ENCODE peak calls at places on chromosomes 12 and 14, in nine cellular contexts. P is NCI-H510A treated with DMSO at 0.1 percent for 48 hours, I is amniotic stem cell, S is OCI-M1, W is germinal center, H is WTC11, L is Daoy, Q is NCI-H69, T is NCI-H1092. Z is an unnamed sample.

GRCh38 chr12:52023182-52023975 is 16.6 kb downstream of the TAMALIN start:
- DNase-seq in P (peak), I (peak), S (peak), W (peak), H (peak), L (peak), Q (peak), T (peak), Z (peak)

GRCh38 chr12:29591140-29592020 is 93.9 kb upstream of the OVCH1 start:
- DNase-seq in P (no peak), I (no peak), S (peak), W (no peak), H (peak), L (no peak), Q (peak), T (no peak), Z (no peak)

GRCh38 chr14:104865069-104865630 is at the start of gene CEP170B:
- DNase-seq in P (peak), I (no peak), S (no peak), W (peak), H (peak), L (peak), Q (peak), T (no peak), Z (peak)

GRCh38 chr14:99681101-99681831 is 2.8 kb upstream of the CYP46A1 start:
- DNase-seq in P (peak), I (no peak), S (no peak), W (no peak), H (no peak), L (no peak), Q (no peak), T (no peak), Z (no peak)

GRCh38 chr14:67919259-67919658 is 99.7 kb downstream of the RAD51B start:
- DNase-seq in P (no peak), I (no peak), S (no peak), W (no peak), H (no peak), L (no peak), Q (peak), T (no peak), Z (no peak)

GRCh38 chr12:12466157-12466556 is 96.5 kb downstream of the DUSP16 start:
- DNase-seq in P (no peak), I (no peak), S (no peak), W (no peak), H (no peak), L (no peak), Q (no peak), T (no peak), Z (no peak)

GRCh38 chr12:123471374-123472068 is 13.6 kb downstream of the SNRNP35 start:
- DNase-seq in P (no peak), I (no peak), S (no peak), W (no peak), H (no peak), L (no peak), Q (no peak), T (no peak), Z (no peak)

GRCh38 chr12:20628388-20628787 is 66.7 kb upstream of the SLCO1C1 start:
- DNase-seq in P (no peak), I (no peak), S (peak), W (no peak), H (no peak), L (no peak), Q (no peak), T (no peak), Z (no peak)

GRCh38 chr12:38139456-38139855 is 177.1 kb upstream of the ALG10B start:
- DNase-seq in P (no peak), I (no peak), S (no peak), W (no peak), H (no peak), L (no peak), Q (no peak), T (no peak), Z (no peak)

GRCh38 chr12:79597910-79598309 is 92.9 kb downstream of the PAWR start:
- DNase-seq in P (no peak), I (no peak), S (peak), W (no peak), H (no peak), L (no peak), Q (no peak), T (no peak), Z (no peak)

GRCh38 chr12:30974746-30975500 is 48.4 kb downstream of the TSPAN11 start:
- DNase-seq in P (no peak), I (no peak), S (no peak), W (no peak), H (no peak), L (no peak), Q (peak), T (no peak), Z (no peak)

GRCh38 chr14:65847065-65847847 is 434.7 kb downstream of the FUT8 start:
- DNase-seq in P (no peak), I (no peak), S (peak), W (no peak), H (no peak), L (no peak), Q (no peak), T (no peak), Z (no peak)

GRCh38 chr14:38958589-38958988 is 144.4 kb downstream of the SEC23A start:
- DNase-seq in P (no peak), I (no peak), S (no peak), W (no peak), H (no peak), L (no peak), Q (peak), T (no peak), Z (no peak)

GRCh38 chr12:5432011-5432400 is at the start of gene NTF3:
- DNase-seq in P (no peak), I (no peak), S (no peak), W (no peak), H (peak), L (peak), Q (peak), T (peak), Z (no peak)